ENCODE peak calls at places on chromosomes 13 and 19, in five cellular contexts. H is MM.1S, Z is HCT116, Q is neural progenitor cell, X is SK-N-SH. F is an unnamed sample.

GRCh38 chr19:6086081-6086858 is 24.0 kb downstream of the RFX2 start:
- DNase-seq in H (no peak), Z (no peak), Q (no peak), X (no peak), F (peak; percentile 76)

GRCh38 chr19:37077615-37077928 is 661 bp upstream of the ZNF420 start:
- DNase-seq in H (no peak), Z (no peak), Q (no peak), X (no peak), F (peak; percentile 1)

GRCh38 chr13:41056996-41057711 is 4.2 kb upstream of the WBP4 start:
- DNase-seq in H (no peak), Z (no peak), Q (no peak), X (no peak), F (no peak)

GRCh38 chr13:113912596-113912995 is 48.7 kb upstream of the GAS6 start:
- DNase-seq in H (peak; percentile 69), Z (no peak), Q (no peak), X (no peak), F (no peak)

GRCh38 chr13:48078251-48078656 is 16.6 kb downstream of the MED4 start:
- DNase-seq in H (peak; percentile 75), Z (peak; percentile 13), Q (no peak), X (no peak), F (peak; percentile 8)

GRCh38 chr19:1648926-1649541 is 3.4 kb downstream of the TCF3 start:
- DNase-seq in H (peak; percentile 74), Z (no peak), Q (no peak), X (no peak), F (no peak)

GRCh38 chr19:16589917-16590316 is 17.7 kb upstream of the SLC35E1 start:
- DNase-seq in H (no peak), Z (no peak), Q (no peak), X (peak; percentile 49), F (no peak)

GRCh38 chr13:25869941-25870340 is 181.9 kb downstream of the SHISA2 start:
- DNase-seq in H (no peak), Z (no peak), Q (no peak), X (no peak), F (no peak)

GRCh38 chr19:30219682-30220081 is 152.5 kb upstream of the ZNF536 start:
- DNase-seq in H (no peak), Z (no peak), Q (no peak), X (peak; percentile 62), F (no peak)

GRCh38 chr19:52961981-52962380 is 700 bp downstream of the ZNF816 start:
- DNase-seq in H (no peak), Z (no peak), Q (peak; percentile 12), X (no peak), F (peak; percentile 7)

GRCh38 chr13:60273971-60274370 is 110.2 kb upstream of the DIAPH3 start:
- DNase-seq in H (no peak), Z (no peak), Q (no peak), X (no peak), F (no peak)

GRCh38 chr19:17026041-17026658 is 460 bp downstream of the CPAMD8 start:
- DNase-seq in H (no peak), Z (no peak), Q (peak; percentile 44), X (no peak), F (no peak)

GRCh38 chr13:98500963-98501421 is 75.9 kb downstream of the STK24 start:
- DNase-seq in H (no peak), Z (no peak), Q (no peak), X (no peak), F (no peak)

GRCh38 chr13:43333176-43333575 is 309.8 kb downstream of the DNAJC15 start:
- DNase-seq in H (no peak), Z (no peak), Q (no peak), X (peak; percentile 43), F (no peak)

GRCh38 chr19:29927944-29928669 is 13.9 kb upstream of the URI1 start:
- DNase-seq in H (no peak), Z (no peak), Q (peak; percentile 68), X (no peak), F (no peak)

GRCh38 chr19:7533925-7534480 is 1.5 kb upstream of the PNPLA6 start:
- DNase-seq in H (peak; percentile 92), Z (peak; percentile 71), Q (peak; percentile 94), X (peak; percentile 95), F (peak; percentile 90)

GRCh38 chr13:24053505-24054251 is 106.8 kb upstream of the SPATA13 start:
- DNase-seq in H (peak; percentile 86), Z (peak; percentile 81), Q (peak; percentile 81), X (peak; percentile 76), F (peak; percentile 91)

GRCh38 chr13:111284579-111284978 is 35.9 kb upstream of the TEX29 start:
- DNase-seq in H (no peak), Z (no peak), Q (no peak), X (no peak), F (no peak)

DNA sequence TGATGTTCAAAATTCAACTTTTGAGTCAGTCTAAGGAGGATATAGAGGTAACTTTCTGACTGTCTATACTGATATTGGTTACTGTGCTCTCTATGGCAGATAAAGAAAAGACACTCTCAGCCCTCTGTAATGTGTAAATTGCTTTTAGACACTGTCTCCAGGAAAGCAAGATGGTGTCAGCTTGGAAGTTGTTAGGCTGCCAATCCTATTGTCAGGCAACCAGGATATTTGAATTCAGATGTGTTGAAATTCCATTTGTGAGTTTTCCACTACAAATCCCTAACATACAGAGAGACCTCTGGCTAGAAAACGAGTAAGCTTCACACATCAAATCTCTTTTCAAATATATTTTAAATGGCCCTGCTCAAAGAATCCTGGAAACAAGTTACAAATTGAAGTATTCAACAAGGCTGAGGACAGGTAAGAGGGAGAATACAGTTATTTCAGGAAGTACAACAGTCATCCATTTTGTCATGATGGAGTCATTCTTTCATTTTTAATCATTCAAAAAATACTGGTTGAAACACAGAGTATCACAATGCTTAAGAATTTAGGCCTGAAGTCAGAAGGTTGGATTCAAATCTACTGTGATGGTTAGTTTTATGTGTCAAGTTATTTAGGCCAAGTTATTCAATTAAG is 312.0 kb downstream of the OLFM4 start:
- DNase-seq in H (no peak), Z (no peak), Q (no peak), X (no peak), F (no peak)
- H3K4me1 ChIP-seq in H (no peaks in the 10 kb centered on the region), Z (no peaks in the 10 kb centered on the region), Q (peaks cover 23% of the 10 kb centered on the region), X (no peaks in the 10 kb centered on the region), F (no peaks in the 10 kb centered on the region)

GRCh38 chr19:10587022-10587838 is at the start of gene AP1M2:
- DNase-seq in H (no peak), Z (peak; percentile 42), Q (no peak), X (no peak), F (peak; percentile 37)
- H3K4me2 ChIP-seq in H (no peak within 1 kb of the TSS), Z (peak within 1 kb of the TSS; percentile 87), Q (peak within 1 kb of the TSS; percentile 76), X (no peak within 1 kb of the TSS), F (peak within 1 kb of the TSS; percentile 76)

GRCh38 chr19:22608441-22608840 is 25.7 kb upstream of the ZNF492 start:
- DNase-seq in H (no peak), Z (no peak), Q (no peak), X (no peak), F (no peak)
- H3K9me3 ChIP-seq in H (no peaks in the 10 kb centered on the region), Z (peaks cover 9% of the 10 kb centered on the region), Q (peaks cover 15% of the 10 kb centered on the region), X (no peaks in the 10 kb centered on the region), F (peaks cover 7% of the 10 kb centered on the region)

GRCh38 chr19:38687837-38688378 is 40.5 kb downstream of the ACTN4 start:
- DNase-seq in H (no peak), Z (no peak), Q (no peak), X (no peak), F (no peak)
- H3K4me1 ChIP-seq in H (peaks cover 43% of the 10 kb centered on the region), Z (peaks cover 92% of the 10 kb centered on the region), Q (peaks cover 50% of the 10 kb centered on the region), X (peaks cover 55% of the 10 kb centered on the region), F (peaks cover 78% of the 10 kb centered on the region)

GRCh38 chr13:32281083-32281482 is 34.1 kb downstream of the ZAR1L start:
- DNase-seq in H (no peak), Z (no peak), Q (no peak), X (no peak), F (no peak)
- H3K4me2 ChIP-seq in H (no peak overlapping the region), Z (no peak overlapping the region), Q (no peak overlapping the region), X (no peak overlapping the region), F (no peak overlapping the region)

DNA sequence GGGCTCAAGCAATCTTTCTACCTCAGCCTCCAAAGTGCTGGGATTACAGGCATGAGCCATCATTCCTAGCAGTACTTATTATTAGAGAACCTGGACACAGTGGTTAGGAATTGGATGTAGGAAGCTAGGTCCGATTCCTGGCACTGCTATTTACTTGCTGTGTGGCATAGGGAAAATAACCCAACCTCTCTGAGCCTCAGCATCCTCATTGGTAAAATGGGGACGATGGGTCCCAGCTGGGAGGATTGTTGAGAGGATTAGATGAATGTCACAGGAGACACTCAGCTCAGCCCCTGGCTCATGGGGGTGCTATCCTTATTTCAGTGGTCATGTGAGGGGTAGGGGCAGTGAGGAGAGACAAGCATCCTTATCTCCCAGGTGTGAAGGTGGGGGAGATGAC is 6.8 kb upstream of the PEPD start:
- DNase-seq in H (no peak), Z (no peak), Q (no peak), X (no peak), F (no peak)
- H3K9me3 ChIP-seq in H (no peaks in the 10 kb centered on the region), Z (no peaks in the 10 kb centered on the region), Q (no peaks in the 10 kb centered on the region), X (no peaks in the 10 kb centered on the region), F (no peaks in the 10 kb centered on the region)

GRCh38 chr13:77313923-77314322 is 13.0 kb downstream of the MYCBP2 start:
- DNase-seq in H (no peak), Z (no peak), Q (no peak), X (no peak), F (no peak)

GRCh38 chr13:77316430-77316829 is 10.5 kb downstream of the MYCBP2 start:
- DNase-seq in H (no peak), Z (no peak), Q (no peak), X (no peak), F (no peak)

GRCh38 chr13:77323858-77324257 is 3.0 kb downstream of the MYCBP2 start:
- DNase-seq in H (no peak), Z (no peak), Q (no peak), X (no peak), F (no peak)

GRCh38 chr13:77318741-77319140 is 8.2 kb downstream of the MYCBP2 start:
- DNase-seq in H (no peak), Z (no peak), Q (no peak), X (no peak), F (no peak)

DNA sequence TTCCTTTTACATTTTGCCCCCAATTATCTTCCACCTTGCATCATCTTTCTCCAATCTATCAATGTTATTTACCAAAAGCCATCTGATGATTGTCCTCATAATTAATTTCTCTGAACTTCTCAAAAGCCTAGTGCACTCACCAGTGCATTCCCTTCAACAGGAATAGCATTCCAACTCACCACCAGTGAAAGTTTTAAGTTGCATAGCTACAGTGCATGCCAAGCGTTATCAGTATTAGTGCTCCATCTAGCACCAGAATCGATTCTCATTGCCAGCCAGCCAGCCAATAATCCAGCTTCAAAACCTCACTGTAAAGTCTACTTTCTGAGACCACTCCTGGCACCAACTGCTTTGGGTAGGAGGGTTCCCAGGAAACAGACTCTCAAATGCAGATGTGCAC is 7.4 kb downstream of the MYCBP2 start:
- DNase-seq in H (no peak), Z (no peak), Q (no peak), X (no peak), F (no peak)
- H3K4me1 ChIP-seq in H (peaks cover 42% of the 10 kb centered on the region), Z (no peaks in the 10 kb centered on the region), Q (peaks cover 5% of the 10 kb centered on the region), X (peaks cover 5% of the 10 kb centered on the region), F (peaks cover 2% of the 10 kb centered on the region)

GRCh38 chr19:33376931-33377557 is 3.5 kb downstream of the CEBPG start:
- DNase-seq in H (no peak), Z (no peak), Q (no peak), X (no peak), F (peak; percentile 59)

GRCh38 chr19:33375156-33375744 is 1.7 kb downstream of the CEBPG start:
- DNase-seq in H (no peak), Z (no peak), Q (no peak), X (no peak), F (no peak)

GRCh38 chr19:33376423-33376822 is 2.9 kb downstream of the CEBPG start:
- DNase-seq in H (no peak), Z (peak; percentile 46), Q (no peak), X (no peak), F (peak; percentile 81)

GRCh38 chr19:33374406-33374703 is 846 bp downstream of the CEBPG start:
- DNase-seq in H (no peak), Z (no peak), Q (peak; percentile 41), X (peak; percentile 53), F (peak; percentile 13)

GRCh38 chr19:33375760-33376159 is 2.3 kb downstream of the CEBPG start:
- DNase-seq in H (no peak), Z (no peak), Q (no peak), X (no peak), F (peak; percentile 21)
- H3K4me2 ChIP-seq in H (peak overlapping the region; percentile 88), Z (peak overlapping the region; percentile 98), Q (peak overlapping the region; percentile 99), X (peak overlapping the region; percentile 87), F (peak overlapping the region; percentile 93)